ENCODE peak calls at places on chromosomes 16 and 17, in eight cellular contexts. One of them, this sample, is unnamed.

GRCh38 chr17:944266-944665 is 35.3 kb downstream of the NXN start:
- DNase-seq in PC-3: no peak
- DNase-seq in heart left ventricle: no peak
- DNase-seq in left lung: peak; percentile 53
- DNase-seq in breast epithelium: no peak
- DNase-seq in cardiac muscle cell: no peak
- DNase-seq in A549: no peak
- DNase-seq in neural progenitor cell: no peak
- DNase-seq in this sample: no peak

GRCh38 chr16:67388191-67388590 is 5.1 kb downstream of the TPPP3 start:
- DNase-seq in breast epithelium: no peak
- DNase-seq in PC-3: no peak
- DNase-seq in A549: no peak
- DNase-seq in left lung: no peak
- DNase-seq in neural progenitor cell: no peak
- DNase-seq in cardiac muscle cell: no peak
- DNase-seq in heart left ventricle: no peak
- DNase-seq in this sample: no peak

GRCh38 chr16:55056585-55057520 is 126.2 kb downstream of the IRX5 start:
- DNase-seq in neural progenitor cell: peak; percentile 84
- DNase-seq in cardiac muscle cell: peak; percentile 42
- DNase-seq in heart left ventricle: no peak
- DNase-seq in left lung: no peak
- DNase-seq in breast epithelium: no peak
- DNase-seq in A549: peak; percentile 27
- DNase-seq in PC-3: no peak
- DNase-seq in this sample: no peak

GRCh38 chr16:47067203-47067602 is 76.5 kb downstream of the NETO2 start:
- DNase-seq in neural progenitor cell: no peak
- DNase-seq in heart left ventricle: no peak
- DNase-seq in A549: no peak
- DNase-seq in left lung: no peak
- DNase-seq in cardiac muscle cell: no peak
- DNase-seq in breast epithelium: no peak
- DNase-seq in PC-3: no peak
- DNase-seq in this sample: no peak

GRCh38 chr16:90023078-90023447 is 3.8 kb upstream of the DBNDD1 start:
- DNase-seq in A549: no peak
- DNase-seq in heart left ventricle: no peak
- DNase-seq in cardiac muscle cell: no peak
- DNase-seq in PC-3: no peak
- DNase-seq in breast epithelium: no peak
- DNase-seq in neural progenitor cell: no peak
- DNase-seq in left lung: no peak
- DNase-seq in this sample: no peak

GRCh38 chr17:1272701-1273100 is 2.5 kb downstream of the BHLHA9 start:
- DNase-seq in heart left ventricle: no peak
- DNase-seq in A549: no peak
- DNase-seq in left lung: no peak
- DNase-seq in PC-3: no peak
- DNase-seq in breast epithelium: no peak
- DNase-seq in neural progenitor cell: no peak
- DNase-seq in cardiac muscle cell: no peak
- DNase-seq in this sample: no peak

GRCh38 chr16:28494141-28494851 is at the start of gene APOBR:
- DNase-seq in left lung: peak; percentile 84
- DNase-seq in heart left ventricle: peak; percentile 54
- DNase-seq in PC-3: no peak
- DNase-seq in neural progenitor cell: no peak
- DNase-seq in A549: no peak
- DNase-seq in cardiac muscle cell: no peak
- DNase-seq in breast epithelium: no peak
- DNase-seq in this sample: peak; percentile 71

GRCh38 chr16:3127745-3128144 is 7.1 kb upstream of the ZNF213 start:
- DNase-seq in left lung: no peak
- DNase-seq in neural progenitor cell: peak; percentile 63
- DNase-seq in breast epithelium: no peak
- DNase-seq in cardiac muscle cell: no peak
- DNase-seq in PC-3: no peak
- DNase-seq in heart left ventricle: no peak
- DNase-seq in A549: no peak
- DNase-seq in this sample: no peak

GRCh38 chr16:89958068-89958467 is 9.5 kb downstream of the DEF8 start:
- DNase-seq in neural progenitor cell: peak; percentile 58
- DNase-seq in A549: peak; percentile 58
- DNase-seq in cardiac muscle cell: peak; percentile 42
- DNase-seq in breast epithelium: no peak
- DNase-seq in left lung: peak; percentile 68
- DNase-seq in PC-3: peak; percentile 33
- DNase-seq in heart left ventricle: no peak
- DNase-seq in this sample: no peak

GRCh38 chr16:85276258-85276657 is 164.0 kb upstream of the CIBAR2 start:
- DNase-seq in A549: no peak
- DNase-seq in left lung: no peak
- DNase-seq in breast epithelium: no peak
- DNase-seq in neural progenitor cell: no peak
- DNase-seq in PC-3: no peak
- DNase-seq in heart left ventricle: no peak
- DNase-seq in cardiac muscle cell: no peak
- DNase-seq in this sample: no peak

GRCh38 chr16:325375-326155 is 27.0 kb downstream of the AXIN1 start:
- DNase-seq in left lung: peak; percentile 80
- DNase-seq in A549: no peak
- DNase-seq in neural progenitor cell: no peak
- DNase-seq in cardiac muscle cell: no peak
- DNase-seq in heart left ventricle: no peak
- DNase-seq in PC-3: no peak
- DNase-seq in breast epithelium: no peak
- DNase-seq in this sample: no peak

GRCh38 chr16:53504161-53504663 is 1.2 kb upstream of the AKTIP start:
- DNase-seq in breast epithelium: peak; percentile 61
- DNase-seq in A549: no peak
- DNase-seq in heart left ventricle: peak; percentile 67
- DNase-seq in neural progenitor cell: peak; percentile 42
- DNase-seq in left lung: no peak
- DNase-seq in cardiac muscle cell: peak; percentile 27
- DNase-seq in PC-3: no peak
- DNase-seq in this sample: peak; percentile 51

GRCh38 chr16:89319883-89320716 is 102.6 kb downstream of the ZNF778 start:
- DNase-seq in left lung: peak; percentile 75
- DNase-seq in PC-3: peak; percentile 89
- DNase-seq in heart left ventricle: no peak
- DNase-seq in A549: peak; percentile 82
- DNase-seq in cardiac muscle cell: peak; percentile 76
- DNase-seq in neural progenitor cell: no peak
- DNase-seq in breast epithelium: no peak
- DNase-seq in this sample: peak; percentile 69

GRCh38 chr17:59346341-59346740 is 14.9 kb downstream of the YPEL2 start:
- DNase-seq in PC-3: no peak
- DNase-seq in left lung: no peak
- DNase-seq in breast epithelium: no peak
- DNase-seq in A549: no peak
- DNase-seq in cardiac muscle cell: no peak
- DNase-seq in heart left ventricle: no peak
- DNase-seq in neural progenitor cell: no peak
- DNase-seq in this sample: no peak
- H3K4me1 ChIP-seq in PC-3: no peaks in the 10 kb centered on the region
- H3K4me1 ChIP-seq in left lung: peaks cover 19% of the 10 kb centered on the region
- H3K4me1 ChIP-seq in breast epithelium: no peaks in the 10 kb centered on the region
- H3K4me1 ChIP-seq in A549: no peaks in the 10 kb centered on the region
- H3K4me1 ChIP-seq in cardiac muscle cell: peaks cover 27% of the 10 kb centered on the region
- H3K4me1 ChIP-seq in heart left ventricle: peaks cover 6% of the 10 kb centered on the region
- H3K4me1 ChIP-seq in neural progenitor cell: peaks cover 47% of the 10 kb centered on the region
- H3K4me1 ChIP-seq in this sample: peaks cover 44% of the 10 kb centered on the region

GRCh38 chr17:59106463-59107305 is at the start of gene TRIM37:
- DNase-seq in A549: peak; percentile 96
- DNase-seq in cardiac muscle cell: peak; percentile 99
- DNase-seq in left lung: peak; percentile 100
- DNase-seq in breast epithelium: peak; percentile 96
- DNase-seq in heart left ventricle: peak; percentile 97
- DNase-seq in neural progenitor cell: peak; percentile 99
- DNase-seq in PC-3: peak; percentile 100
- DNase-seq in this sample: peak; percentile 99
- TF ChIP-seq CTCF in A549: no peak
- TF ChIP-seq CTCF in cardiac muscle cell: no peak
- TF ChIP-seq CTCF in left lung: no peak
- TF ChIP-seq CTCF in breast epithelium: no peak
- TF ChIP-seq CTCF in heart left ventricle: peak; percentile 42
- TF ChIP-seq CTCF in neural progenitor cell: peak; percentile 2
- TF ChIP-seq CTCF in PC-3: peak; percentile 31
- TF ChIP-seq CTCF in this sample: peak; percentile 26

DNA sequence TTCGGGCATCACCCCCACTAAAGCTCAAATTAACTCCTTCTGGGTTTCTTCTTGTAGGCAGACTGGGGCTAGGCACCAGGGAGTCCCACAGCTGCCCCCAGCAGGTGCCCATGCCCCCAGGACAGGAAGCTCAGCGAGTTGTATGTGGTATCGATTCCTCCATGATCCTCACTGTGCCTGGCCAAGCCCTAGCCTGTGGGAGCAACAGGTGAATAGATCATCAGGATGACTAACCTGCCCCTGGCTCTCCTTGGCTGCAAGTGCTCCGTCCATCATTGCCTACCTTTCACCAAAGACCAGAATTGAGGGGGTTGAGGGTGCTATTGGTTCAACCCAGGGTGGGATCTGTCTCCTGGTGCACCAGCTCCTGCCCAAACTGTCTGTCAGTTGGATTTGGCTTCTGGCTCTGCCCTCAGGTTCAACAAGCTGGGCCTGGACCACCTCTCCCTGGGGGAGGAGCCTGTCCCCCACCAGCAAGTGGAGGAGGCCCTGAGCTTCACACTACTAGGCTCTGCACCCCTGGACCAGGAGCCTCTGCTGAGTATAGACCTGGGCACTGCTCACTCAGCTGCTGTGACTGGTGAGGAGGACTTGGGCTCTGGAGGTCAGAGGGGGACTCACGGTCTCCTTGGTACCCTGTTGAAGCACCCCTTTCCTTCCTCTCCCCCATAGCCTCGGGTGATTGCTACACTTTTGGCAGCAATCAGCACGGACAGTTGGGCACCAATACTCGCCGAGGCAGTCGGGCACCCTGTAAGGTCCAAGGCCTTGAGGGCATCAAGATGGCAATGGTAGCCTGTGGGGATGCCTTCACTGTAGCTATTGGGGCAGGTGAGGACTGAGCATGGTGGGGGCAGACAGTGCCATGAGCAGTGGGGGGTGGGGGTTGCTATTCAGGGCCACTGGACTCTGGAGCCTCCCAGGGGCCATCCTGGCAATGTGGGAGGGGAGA is 3.1 kb upstream of the TRAF4 start:
- DNase-seq in left lung: no peak
- DNase-seq in cardiac muscle cell: no peak
- DNase-seq in heart left ventricle: no peak
- DNase-seq in A549: no peak
- DNase-seq in PC-3: no peak
- DNase-seq in neural progenitor cell: no peak
- DNase-seq in breast epithelium: no peak
- DNase-seq in this sample: peak; percentile 39
- H3K4me3 ChIP-seq in left lung: no peak overlapping the region
- H3K4me3 ChIP-seq in cardiac muscle cell: no peak overlapping the region
- H3K4me3 ChIP-seq in heart left ventricle: no peak overlapping the region
- H3K4me3 ChIP-seq in A549: no peak overlapping the region
- H3K4me3 ChIP-seq in PC-3: no peak overlapping the region
- H3K4me3 ChIP-seq in neural progenitor cell: no peak overlapping the region
- H3K4me3 ChIP-seq in breast epithelium: no peak overlapping the region
- H3K4me3 ChIP-seq in this sample: no peak overlapping the region

GRCh38 chr17:39679521-39680192 is 8.2 kb downstream of the PGAP3 start:
- DNase-seq in cardiac muscle cell: no peak
- DNase-seq in left lung: peak; percentile 34
- DNase-seq in breast epithelium: no peak
- DNase-seq in PC-3: no peak
- DNase-seq in heart left ventricle: peak; percentile 52
- DNase-seq in A549: no peak
- DNase-seq in neural progenitor cell: no peak
- DNase-seq in this sample: peak; percentile 49

GRCh38 chr17:39676198-39676819 is 8.1 kb downstream of the PNMT start:
- DNase-seq in left lung: peak; percentile 88
- DNase-seq in breast epithelium: peak; percentile 92
- DNase-seq in heart left ventricle: peak; percentile 70
- DNase-seq in PC-3: no peak
- DNase-seq in cardiac muscle cell: peak; percentile 88
- DNase-seq in neural progenitor cell: no peak
- DNase-seq in A549: no peak
- DNase-seq in this sample: no peak

GRCh38 chr17:39678340-39679116 is 9.3 kb downstream of the PGAP3 start:
- DNase-seq in PC-3: no peak
- DNase-seq in neural progenitor cell: no peak
- DNase-seq in breast epithelium: no peak
- DNase-seq in cardiac muscle cell: no peak
- DNase-seq in heart left ventricle: no peak
- DNase-seq in left lung: peak; percentile 37
- DNase-seq in A549: no peak
- DNase-seq in this sample: peak; percentile 16

GRCh38 chr17:39677072-39677471 is 8.8 kb downstream of the PNMT start:
- DNase-seq in PC-3: no peak
- DNase-seq in breast epithelium: no peak
- DNase-seq in left lung: peak; percentile 33
- DNase-seq in cardiac muscle cell: no peak
- DNase-seq in neural progenitor cell: no peak
- DNase-seq in A549: no peak
- DNase-seq in heart left ventricle: no peak
- DNase-seq in this sample: peak; percentile 24

DNA sequence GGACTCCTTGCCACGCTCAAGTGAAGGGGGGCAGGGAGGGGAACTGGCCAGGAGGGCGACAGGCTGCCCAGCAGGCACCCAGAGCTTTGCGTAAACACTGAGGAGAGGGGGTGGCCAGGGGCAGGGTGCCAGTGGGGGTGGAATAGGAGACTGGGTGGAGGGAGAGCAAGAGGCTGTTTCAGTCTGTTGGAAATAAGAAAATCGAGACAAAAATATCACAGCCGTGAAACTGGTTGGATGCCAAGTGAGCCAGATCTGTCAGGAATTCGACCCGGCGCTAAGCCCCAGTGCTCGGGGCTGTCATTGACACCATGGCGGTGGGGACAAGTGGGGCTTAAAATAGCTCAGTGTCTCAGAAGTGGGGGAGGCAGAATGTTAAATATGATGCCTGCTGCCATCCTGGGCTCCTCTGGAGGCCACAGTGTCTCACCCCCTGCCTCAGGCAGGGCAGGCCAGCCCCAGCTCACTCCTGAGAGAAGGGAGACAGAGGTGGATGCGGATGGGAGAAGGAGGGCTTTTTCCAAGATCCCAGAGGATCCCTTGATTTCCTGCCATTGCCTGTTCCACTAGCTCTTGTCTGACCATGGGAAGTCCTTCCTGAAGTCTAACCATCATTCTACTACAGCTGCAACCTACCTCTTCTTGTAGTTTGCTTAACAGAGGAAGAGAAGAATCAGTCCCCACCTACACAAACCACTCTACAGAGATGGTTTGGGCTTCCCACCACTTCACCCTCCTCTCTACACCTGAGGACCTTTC is 9.5 kb downstream of the PNMT start:
- DNase-seq in A549: no peak
- DNase-seq in heart left ventricle: peak; percentile 81
- DNase-seq in left lung: peak; percentile 51
- DNase-seq in PC-3: no peak
- DNase-seq in neural progenitor cell: no peak
- DNase-seq in cardiac muscle cell: peak; percentile 95
- DNase-seq in breast epithelium: no peak
- DNase-seq in this sample: peak; percentile 15
- H3K4me1 ChIP-seq in A549: peaks cover 21% of the 10 kb centered on the region
- H3K4me1 ChIP-seq in heart left ventricle: no peaks in the 10 kb centered on the region
- H3K4me1 ChIP-seq in left lung: peaks cover 22% of the 10 kb centered on the region
- H3K4me1 ChIP-seq in PC-3: peaks cover 11% of the 10 kb centered on the region
- H3K4me1 ChIP-seq in neural progenitor cell: no peaks in the 10 kb centered on the region
- H3K4me1 ChIP-seq in cardiac muscle cell: peaks cover 57% of the 10 kb centered on the region
- H3K4me1 ChIP-seq in breast epithelium: peaks cover 16% of the 10 kb centered on the region
- H3K4me1 ChIP-seq in this sample: no peaks in the 10 kb centered on the region